ENCODE peak calls at places on chromosomes 6 and 20, in eight cellular contexts. V, K, J, U, M, X, N and H are unnamed samples.

GRCh38 chr6:21537660-21538059 is 55.9 kb upstream of the SOX4 start:
- DNase-seq in M (no peak), X (no peak), U (no peak), K (no peak), J (no peak), N (no peak), V (no peak), H (no peak)

GRCh38 chr6:89023591-89024441 is 56.7 kb upstream of the PNRC1 start:
- DNase-seq in X (no peak), M (no peak), V (peak), N (no peak), K (no peak), U (no peak), J (no peak), H (no peak)

GRCh38 chr20:62958388-62959100 is 6.0 kb downstream of the SLC17A9 start:
- DNase-seq in X (no peak), U (peak), K (no peak), N (no peak), M (no peak), J (no peak), V (no peak), H (no peak)

GRCh38 chr6:151614630-151615029 is 120.8 kb downstream of the CCDC170 start:
- DNase-seq in V (no peak), X (no peak), N (no peak), U (no peak), K (no peak), J (no peak), M (no peak), H (no peak)

GRCh38 chr6:69343856-69344255 is 453.0 kb downstream of the LMBRD1 start:
- DNase-seq in V (no peak), N (no peak), X (peak), U (no peak), J (no peak), K (no peak), M (no peak), H (peak)

GRCh38 chr20:46030290-46031013 is 1.4 kb downstream of the SLC12A5 start:
- DNase-seq in U (peak), X (no peak), J (no peak), K (no peak), N (no peak), V (no peak), M (no peak), H (no peak)

GRCh38 chr20:10558635-10559187 is 115.1 kb downstream of the JAG1 start:
- DNase-seq in M (no peak), J (peak), V (peak), N (no peak), X (no peak), K (no peak), U (no peak), H (no peak)

GRCh38 chr20:47148059-47148458 is 208.4 kb downstream of the ZMYND8 start:
- DNase-seq in K (no peak), N (no peak), J (no peak), V (no peak), X (no peak), M (no peak), U (no peak), H (no peak)

GRCh38 chr6:168619560-168620314 is 178.8 kb downstream of the SMOC2 start:
- DNase-seq in M (no peak), V (no peak), J (no peak), N (peak), K (no peak), X (no peak), U (no peak), H (no peak)

GRCh38 chr20:11797161-11797560 is 120.5 kb upstream of the BTBD3 start:
- DNase-seq in K (no peak), U (no peak), X (no peak), V (peak), N (no peak), J (no peak), M (no peak), H (no peak)

GRCh38 chr20:11799131-11799800 is 118.4 kb upstream of the BTBD3 start:
- DNase-seq in N (no peak), M (no peak), V (no peak), U (peak), J (peak), X (no peak), K (no peak), H (peak)

GRCh38 chr20:11792229-11792953 is 125.3 kb upstream of the BTBD3 start:
- DNase-seq in N (no peak), K (no peak), X (no peak), M (no peak), V (no peak), J (peak), U (no peak), H (no peak)

GRCh38 chr20:11794525-11794924 is 123.2 kb upstream of the BTBD3 start:
- DNase-seq in K (no peak), M (no peak), V (no peak), N (no peak), J (no peak), U (no peak), X (no peak), H (no peak)

DNA sequence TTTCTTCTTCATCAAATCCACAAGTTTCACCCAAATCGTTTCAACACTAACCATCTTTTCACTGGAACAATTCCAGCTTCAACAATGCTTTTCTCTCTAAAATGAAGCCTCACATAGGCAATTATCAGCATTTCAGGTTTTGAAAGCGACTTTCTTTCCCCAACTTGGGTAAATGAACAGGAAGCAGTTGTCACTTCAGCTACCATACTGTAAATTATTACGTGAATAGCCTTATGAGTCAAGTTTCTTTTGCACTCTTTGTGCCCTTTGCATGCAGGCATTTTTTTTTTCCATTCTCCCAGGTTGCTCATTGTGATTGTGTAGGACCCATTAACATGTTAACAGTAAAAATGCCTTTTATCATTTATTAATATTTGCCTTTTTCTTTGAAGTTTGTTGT is 121.7 kb upstream of the BTBD3 start:
- DNase-seq in J (no peak), X (no peak), M (no peak), N (no peak), K (no peak), U (no peak), V (peak), H (no peak)
- H3K4me2 ChIP-seq in J (no peak), X (no peak), M (no peak), N (no peak), K (no peak), U (no peak), V (no peak), H (no peak)

DNA sequence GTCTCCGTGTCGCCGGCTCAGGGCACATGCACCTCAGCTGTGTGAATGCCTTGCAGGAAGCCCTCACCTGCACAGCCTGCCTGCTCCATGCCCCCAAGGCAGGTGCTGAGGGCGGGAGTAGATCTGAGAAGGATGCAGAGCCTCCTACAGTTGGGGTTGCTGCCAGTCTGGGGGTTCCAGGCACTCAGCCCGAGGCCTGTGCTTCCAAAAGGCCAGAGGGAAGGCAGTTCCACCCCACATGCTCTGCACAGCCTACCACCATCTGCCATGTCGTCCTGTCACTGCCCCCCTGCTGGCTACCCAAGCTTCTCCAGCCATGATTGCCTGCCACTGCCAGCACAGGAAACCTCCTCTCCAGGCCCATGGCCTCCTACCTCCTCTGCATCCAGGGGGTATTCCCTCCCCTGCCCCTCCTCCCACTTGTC is 19.3 kb downstream of the ACSS1 start:
- DNase-seq in M (no peak), N (no peak), X (no peak), V (no peak), K (no peak), U (no peak), J (no peak), H (no peak)
- TF ChIP-seq EZH2phosphoT487 in M (no peak), N (no peak), X (no peak), V (no peak), K (no peak), U (no peak), J (no peak), H (no peak)

DNA sequence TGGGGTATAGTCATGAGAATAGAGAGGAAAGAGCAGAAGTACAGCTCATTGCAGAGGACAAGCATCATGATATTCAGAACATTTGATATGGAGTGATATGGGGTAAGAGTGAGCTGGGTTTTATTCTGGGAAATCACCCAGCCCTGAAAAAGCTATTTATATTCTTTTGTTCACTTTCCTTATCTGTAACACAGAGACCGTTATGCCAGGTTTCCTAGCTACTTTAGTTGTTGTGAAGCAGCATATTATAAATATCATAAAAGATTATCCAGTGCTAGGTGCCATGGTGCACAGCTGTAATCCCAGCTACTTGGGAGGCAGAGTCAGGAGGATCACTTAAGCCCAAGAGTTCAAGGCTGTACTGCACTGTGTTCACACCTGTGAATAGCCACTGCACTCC is 9.8 kb upstream of the DEFB129 start:
- DNase-seq in N (no peak), U (no peak), M (no peak), J (no peak), V (no peak), X (no peak), K (no peak), H (no peak)
- H3K4me2 ChIP-seq in N (no peak), U (no peak), M (no peak), J (no peak), V (no peak), X (no peak), K (no peak), H (no peak)

DNA sequence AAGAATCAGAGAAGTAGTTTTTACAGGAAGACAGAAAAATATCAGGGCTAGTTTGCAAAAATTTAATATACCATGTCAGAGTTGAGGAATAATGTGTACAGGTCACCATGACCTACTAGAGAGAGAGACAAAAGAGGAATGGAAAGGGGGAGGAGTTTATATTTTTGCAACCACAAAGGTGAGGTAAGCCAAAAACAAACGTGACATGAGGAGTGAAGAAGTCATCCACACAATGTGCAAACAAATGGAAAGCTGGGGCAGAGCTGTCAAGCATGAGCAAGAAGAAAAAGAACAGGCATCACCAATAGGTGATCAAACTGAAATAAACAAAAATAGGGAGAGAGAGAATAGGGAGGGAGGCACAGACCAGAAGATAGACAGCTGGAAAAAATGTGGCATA is 15.6 kb downstream of the RARS2 start:
- DNase-seq in X (no peak), V (no peak), J (peak), M (no peak), U (no peak), K (no peak), N (peak), H (no peak)
- TF ChIP-seq EZH2phosphoT487 in X (no peak), V (no peak), J (no peak), M (no peak), U (no peak), K (no peak), N (no peak), H (no peak)

GRCh38 chr6:26440977-26441358 is 664 bp downstream of the BTN3A3 start:
- DNase-seq in U (no peak), J (no peak), V (peak), K (no peak), N (no peak), M (no peak), X (no peak), H (no peak)

GRCh38 chr6:26438000-26438399 is 2.3 kb upstream of the BTN3A3 start:
- DNase-seq in K (no peak), M (no peak), V (no peak), X (no peak), J (no peak), N (no peak), U (no peak), H (no peak)

GRCh38 chr6:26439151-26439550 is 1.2 kb upstream of the BTN3A3 start:
- DNase-seq in M (no peak), N (no peak), X (no peak), K (no peak), U (no peak), J (no peak), V (no peak), H (no peak)

GRCh38 chr6:26437550-26437949 is 2.8 kb upstream of the BTN3A3 start:
- DNase-seq in V (no peak), N (no peak), M (no peak), X (no peak), J (no peak), K (no peak), U (no peak), H (no peak)

DNA sequence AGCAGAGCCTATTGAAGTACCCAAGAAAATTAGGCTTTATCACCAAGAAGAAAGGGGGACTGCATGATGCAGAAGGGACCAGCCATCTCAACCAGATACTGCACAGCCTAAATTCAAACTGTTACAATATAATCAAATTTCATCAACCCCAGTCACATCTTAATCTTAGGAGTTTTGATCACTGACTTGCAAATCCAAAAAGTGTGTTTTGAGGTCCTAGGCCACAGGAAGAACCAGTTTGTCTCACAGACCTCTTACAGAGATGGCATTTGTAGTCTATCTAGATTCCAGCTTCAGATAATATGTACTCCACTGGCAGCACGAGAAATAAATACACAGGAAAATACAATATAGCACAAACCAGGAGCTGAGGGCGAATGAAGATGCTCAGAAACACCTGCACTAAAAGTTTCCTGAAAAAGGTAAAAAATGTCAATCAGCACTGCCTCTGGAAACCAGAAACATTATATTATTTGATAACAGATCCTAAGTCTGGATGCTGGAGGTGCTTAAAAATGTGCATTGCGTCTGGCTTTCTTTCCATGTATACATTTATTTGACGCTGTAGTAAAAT is 665 bp upstream of the BTN3A3 start:
- DNase-seq in V (peak), K (no peak), N (no peak), X (no peak), M (no peak), U (no peak), J (no peak), H (no peak)
- H3K4me2 ChIP-seq in V (peak), K (peak), N (peak), X (no peak), M (peak), U (peak), J (peak), H (peak)

GRCh38 chr6:129748212-129748900 is 38.4 kb upstream of the ARHGAP18 start:
- DNase-seq in X (peak), N (peak), J (peak), U (no peak), K (peak), V (peak), M (peak), H (peak)

GRCh38 chr6:129747588-129748112 is 37.7 kb upstream of the ARHGAP18 start:
- DNase-seq in J (no peak), K (no peak), M (no peak), N (no peak), U (no peak), V (no peak), X (no peak), H (no peak)

GRCh38 chr6:129744880-129745237 is 34.9 kb upstream of the ARHGAP18 start:
- DNase-seq in K (no peak), X (no peak), U (no peak), N (no peak), M (no peak), J (no peak), V (no peak), H (no peak)

GRCh38 chr6:129740013-129740412 is 30.0 kb upstream of the ARHGAP18 start:
- DNase-seq in U (no peak), M (no peak), K (no peak), V (no peak), X (no peak), N (no peak), J (no peak), H (no peak)

DNA sequence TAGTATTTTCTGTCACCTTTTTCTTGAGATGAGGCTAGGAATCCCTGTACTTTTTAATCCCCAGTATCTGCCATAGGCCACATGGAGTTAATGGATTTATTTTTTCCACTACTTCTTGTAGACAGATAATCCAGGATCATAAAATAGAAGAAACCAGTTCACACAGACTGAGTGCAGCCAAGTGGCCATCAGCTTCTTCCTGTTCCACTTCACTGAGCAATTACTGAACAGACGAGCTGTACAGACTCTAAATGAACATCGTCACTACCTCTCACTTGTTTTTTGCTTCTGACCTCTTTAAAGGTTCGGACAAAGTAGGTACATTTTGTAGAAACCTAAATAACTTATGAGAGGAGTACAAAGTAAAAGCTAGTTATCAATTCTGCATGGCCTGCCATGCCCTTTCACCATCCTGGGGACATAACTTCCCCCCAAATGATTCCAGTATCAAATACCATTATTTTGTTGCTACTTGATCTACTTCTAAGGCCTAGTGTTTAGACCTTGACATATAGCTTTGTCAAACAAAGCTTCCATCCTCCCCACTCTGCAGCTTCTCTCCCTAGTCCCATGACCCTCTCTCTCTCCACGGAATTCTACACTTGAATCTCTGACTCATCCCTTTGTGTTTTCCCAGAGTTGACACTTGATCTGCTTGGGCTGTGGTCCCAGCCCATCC is 34.4 kb upstream of the ARHGAP18 start:
- DNase-seq in N (no peak), U (no peak), X (peak), K (peak), J (peak), M (peak), V (peak), H (peak)
- TF ChIP-seq EZH2phosphoT487 in N (no peak), U (no peak), X (no peak), K (no peak), J (no peak), M (no peak), V (no peak), H (no peak)

DNA sequence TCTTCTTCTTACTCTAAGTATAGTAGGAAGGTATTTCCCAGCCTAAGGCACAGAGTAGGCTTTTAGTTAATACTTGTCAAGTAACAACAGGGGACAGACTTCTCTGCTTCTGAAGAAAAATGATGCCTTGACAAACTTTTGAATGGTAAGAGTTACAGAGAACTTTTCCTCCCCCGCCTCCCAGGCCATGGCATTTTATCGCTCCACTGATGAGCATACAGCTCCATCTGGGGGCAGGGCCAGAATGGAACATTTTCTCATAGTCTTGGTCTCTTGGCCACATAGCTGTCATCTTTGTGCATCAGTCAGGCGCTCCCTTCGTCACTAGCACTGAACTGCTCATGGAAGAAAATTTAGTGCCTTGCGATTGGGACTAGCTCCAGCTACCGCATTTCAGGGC is 1066.8 kb upstream of the CITED2 start:
- DNase-seq in M (no peak), U (peak), K (no peak), J (peak), V (peak), N (no peak), X (peak), H (peak)
- H3K4me2 ChIP-seq in M (no peak), U (no peak), K (no peak), J (no peak), V (no peak), N (no peak), X (peak), H (no peak)

GRCh38 chr6:33854572-33855030 is 50.8 kb upstream of the MLN start:
- DNase-seq in J (no peak), X (no peak), M (no peak), K (no peak), N (no peak), U (no peak), V (peak), H (peak)
- TF ChIP-seq EZH2phosphoT487 in J (no peak), X (no peak), M (no peak), K (no peak), N (no peak), U (no peak), V (no peak), H (no peak)